ENCODE peak calls at places on chromosomes 12 and 14, in eight cellular contexts. R is psoas muscle; G is heart left ventricle; Z is lung; S is IMR-90; X is HCT116; P is CD8-positive, alpha-beta T cell; K is right lobe of liver. C is an unnamed sample.
A peak's percentile ranks its signal among the peaks of the same experiment; 100 is the strongest.

GRCh38 chr12:7369274-7369729 is 65.4 kb downstream of the ACSM4 start:
- ATAC-seq in R (peak; percentile 64), G (peak; percentile 51), Z (no peak), S (no peak), X (peak; percentile 99), P (no peak), K (no peak), C (no peak)

GRCh38 chr12:16168078-16168477 is 109.4 kb downstream of the SLC15A5 start:
- ATAC-seq in R (no peak), G (no peak), Z (no peak), S (no peak), X (no peak), P (no peak), K (no peak), C (no peak)

GRCh38 chr14:20661197-20661596 is 19.7 kb upstream of the OR6S1 start:
- ATAC-seq in R (no peak), G (no peak), Z (no peak), S (no peak), X (no peak), P (no peak), K (no peak), C (no peak)

GRCh38 chr12:80321653-80322052 is 122.4 kb upstream of the PTPRQ start:
- ATAC-seq in R (no peak), G (no peak), Z (no peak), S (peak; percentile 51), X (no peak), P (no peak), K (no peak), C (no peak)

GRCh38 chr12:30399859-30400258 is 295.8 kb downstream of the IPO8 start:
- ATAC-seq in R (no peak), G (no peak), Z (no peak), S (no peak), X (no peak), P (no peak), K (no peak), C (no peak)

GRCh38 chr12:51333536-51333935 is 9.6 kb upstream of the BIN2 start:
- ATAC-seq in R (no peak), G (no peak), Z (no peak), S (no peak), X (no peak), P (no peak), K (no peak), C (no peak)

GRCh38 chr12:94170690-94171594 is 22.6 kb downstream of the PLXNC1 start:
- ATAC-seq in R (no peak), G (peak; percentile 70), Z (no peak), S (no peak), X (no peak), P (no peak), K (no peak), C (no peak)

GRCh38 chr12:3791475-3791874 is 38.6 kb upstream of the CRACR2A start:
- ATAC-seq in R (no peak), G (no peak), Z (no peak), S (no peak), X (no peak), P (no peak), K (no peak), C (no peak)

GRCh38 chr12:124777399-124778372 is 86.0 kb downstream of the SCARB1 start:
- ATAC-seq in R (no peak), G (no peak), Z (no peak), S (no peak), X (no peak), P (no peak), K (peak; percentile 78), C (peak; percentile 46)

GRCh38 chr12:28024231-28024995 is 51.9 kb upstream of the PTHLH start:
- ATAC-seq in R (no peak), G (no peak), Z (no peak), S (peak; percentile 30), X (no peak), P (no peak), K (no peak), C (no peak)

GRCh38 chr12:30850684-30851083 is 75.9 kb upstream of the TSPAN11 start:
- ATAC-seq in R (no peak), G (no peak), Z (no peak), S (no peak), X (no peak), P (no peak), K (no peak), C (no peak)

GRCh38 chr12:132872975-132873421 is 14.4 kb downstream of the CHFR start:
- ATAC-seq in R (no peak), G (no peak), Z (no peak), S (no peak), X (no peak), P (peak; percentile 66), K (no peak), C (no peak)

GRCh38 chr12:110780448-110780847 is 37.8 kb upstream of the PPP1CC start:
- ATAC-seq in R (no peak), G (no peak), Z (no peak), S (no peak), X (no peak), P (peak; percentile 73), K (no peak), C (no peak)

GRCh38 chr12:11830298-11830937 is 180.9 kb downstream of the ETV6 start:
- ATAC-seq in R (no peak), G (peak; percentile 51), Z (no peak), S (no peak), X (no peak), P (no peak), K (no peak), C (no peak)

GRCh38 chr14:63933110-63933509 is 80.3 kb downstream of the SYNE2 start:
- ATAC-seq in R (no peak), G (no peak), Z (no peak), S (no peak), X (no peak), P (no peak), K (peak; percentile 54), C (no peak)

GRCh38 chr14:74942608-74943007 is 12.8 kb downstream of the PGF start:
- ATAC-seq in R (no peak), G (no peak), Z (no peak), S (no peak), X (no peak), P (no peak), K (no peak), C (no peak)

GRCh38 chr14:106185837-106186233 is 659.5 kb downstream of the TMEM121 start:
- ATAC-seq in R (no peak), G (no peak), Z (no peak), S (no peak), X (no peak), P (peak; percentile 64), K (no peak), C (no peak)

GRCh38 chr14:35339761-35340406 is 47.7 kb downstream of the PSMA6 start:
- ATAC-seq in R (no peak), G (no peak), Z (no peak), S (no peak), X (no peak), P (no peak), K (no peak), C (no peak)

GRCh38 chr12:65741662-65742480 is 82.4 kb upstream of the HMGA2 start:
- ATAC-seq in R (peak; percentile 49), G (no peak), Z (no peak), S (peak; percentile 65), X (no peak), P (peak; percentile 50), K (peak; percentile 33), C (peak; percentile 34)

DNA sequence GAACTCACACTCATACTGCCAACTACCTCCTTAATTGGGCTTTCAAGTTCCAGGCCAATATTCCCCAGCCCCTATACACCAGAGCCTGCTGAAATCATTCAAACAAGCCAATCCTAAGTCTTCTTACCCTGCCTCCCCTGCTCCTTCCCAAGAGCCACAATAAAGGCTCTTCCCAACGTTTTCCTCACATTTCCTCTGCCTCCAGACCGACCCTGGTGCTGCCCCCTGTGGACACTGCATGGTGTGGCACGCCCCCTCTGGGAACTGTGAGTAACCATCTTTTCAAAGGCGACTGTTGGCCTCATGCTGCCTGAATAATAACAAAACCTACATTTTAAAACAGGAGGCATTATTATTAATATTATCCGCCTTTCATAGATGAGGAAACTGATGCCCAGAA is 111.6 kb upstream of the NOS1 start:
- ATAC-seq in R (peak; percentile 77), G (no peak), Z (no peak), S (no peak), X (peak; percentile 96), P (no peak), K (peak; percentile 50), C (no peak)
- TF ChIP-seq CTCF in R (peak; percentile 41), G (no peak), Z (no peak), S (no peak), X (peak; percentile 90), P (no peak), K (peak; percentile 34), C (peak; percentile 10)

GRCh38 chr14:100135784-100136183 is 23.7 kb downstream of the DEGS2 start:
- ATAC-seq in R (no peak), G (no peak), Z (no peak), S (no peak), X (no peak), P (no peak), K (no peak), C (no peak)
- TF ChIP-seq CTCF in R (no peak), G (no peak), Z (no peak), S (no peak), X (no peak), P (no peak), K (no peak), C (no peak)

GRCh38 chr12:95701722-95702418 is 88.7 kb downstream of the NTN4 start:
- ATAC-seq in R (no peak), G (no peak), Z (no peak), S (no peak), X (peak; percentile 20), P (no peak), K (no peak), C (no peak)

GRCh38 chr12:95703986-95704385 is 86.6 kb downstream of the NTN4 start:
- ATAC-seq in R (no peak), G (no peak), Z (no peak), S (no peak), X (no peak), P (no peak), K (no peak), C (no peak)

GRCh38 chr12:95699579-95699978 is 91.0 kb downstream of the NTN4 start:
- ATAC-seq in R (no peak), G (no peak), Z (no peak), S (no peak), X (no peak), P (no peak), K (peak; percentile 91), C (no peak)

GRCh38 chr12:95700316-95700785 is 90.2 kb downstream of the NTN4 start:
- ATAC-seq in R (peak; percentile 40), G (no peak), Z (no peak), S (peak; percentile 94), X (no peak), P (no peak), K (no peak), C (peak; percentile 25)

DNA sequence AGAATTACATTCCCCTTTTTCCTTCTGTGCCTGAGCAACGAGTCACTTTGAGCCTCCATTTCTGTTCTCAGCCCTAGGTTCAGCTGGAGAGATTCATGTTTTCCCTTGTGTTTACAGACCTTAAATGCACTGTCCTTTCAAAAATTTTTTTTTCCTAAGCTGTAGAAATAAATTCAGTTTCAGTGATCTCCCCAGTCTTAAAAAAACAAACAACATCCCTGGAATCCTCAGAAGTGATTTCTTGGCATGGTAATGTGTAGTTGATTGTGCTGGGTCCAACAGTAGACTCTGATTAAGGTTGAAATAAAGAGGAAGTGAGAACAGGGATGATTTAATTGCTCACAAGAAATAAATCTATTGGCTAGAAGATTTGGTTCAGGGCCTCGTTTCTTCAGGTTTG is 89.3 kb downstream of the NTN4 start:
- ATAC-seq in R (no peak), G (no peak), Z (no peak), S (peak; percentile 52), X (no peak), P (no peak), K (no peak), C (no peak)
- TF ChIP-seq CTCF in R (no peak), G (no peak), Z (no peak), S (no peak), X (no peak), P (no peak), K (no peak), C (no peak)

GRCh38 chr12:131159660-131160059 is 206.0 kb downstream of the ADGRD1 start:
- ATAC-seq in R (no peak), G (no peak), Z (no peak), S (no peak), X (peak; percentile 86), P (no peak), K (no peak), C (no peak)
- TF ChIP-seq CTCF in R (no peak), G (no peak), Z (no peak), S (no peak), X (peak; percentile 55), P (no peak), K (no peak), C (no peak)

C was measured in gastroesophageal sphincter.